ENCODE peak calls at places on chromosomes 12 and 14, in four cellular contexts. M is AG04450; P is lung; X is CD8-positive, alpha-beta T cell. J is an unnamed sample.

GRCh38 chr12:106425061-106425706 is 67.6 kb downstream of the POLR3B start:
- DNase-seq in M (no peak), X (no peak), P (no peak), J (no peak)

GRCh38 chr14:66944872-66945271 is 244.4 kb upstream of the GARIN2 start:
- DNase-seq in M (no peak), X (no peak), P (no peak), J (no peak)

GRCh38 chr14:58133739-58134138 is 18.3 kb downstream of the ARMH4 start:
- DNase-seq in X (no peak), M (peak; percentile 47), P (no peak), J (no peak)

GRCh38 chr14:103065861-103066260 is 8.5 kb upstream of the CDC42BPB start:
- DNase-seq in P (no peak), X (no peak), M (no peak), J (no peak)

GRCh38 chr12:107448198-107448597 is 237.4 kb upstream of the PWP1 start:
- DNase-seq in M (no peak), X (no peak), P (no peak), J (no peak)

GRCh38 chr12:14554281-14555008 is 13.2 kb downstream of the PLBD1 start:
- DNase-seq in X (no peak), M (no peak), P (peak; percentile 87), J (no peak)

GRCh38 chr12:62291888-62292760 is 31.9 kb downstream of the USP15 start:
- DNase-seq in X (no peak), M (no peak), P (no peak), J (no peak)

GRCh38 chr14:89797148-89797547 is 157.4 kb downstream of the EFCAB11 start:
- DNase-seq in X (no peak), M (no peak), P (no peak), J (no peak)

GRCh38 chr12:120439646-120440247 is 1.8 kb downstream of the COX6A1 start:
- DNase-seq in P (peak; percentile 35), M (no peak), X (peak; percentile 68), J (peak; percentile 78)

GRCh38 chr12:22491034-22491433 is 53.3 kb downstream of the C2CD5 start:
- DNase-seq in P (no peak), M (no peak), X (no peak), J (no peak)

GRCh38 chr14:38951451-38951850 is 151.6 kb downstream of the SEC23A start:
- DNase-seq in P (no peak), M (no peak), X (no peak), J (no peak)

GRCh38 chr14:30283822-30284446 is 275.0 kb upstream of the G2E3 start:
- DNase-seq in M (no peak), X (no peak), P (no peak), J (no peak)

GRCh38 chr12:40312196-40312595 is 87.4 kb downstream of the LRRK2 start:
- DNase-seq in P (no peak), M (no peak), X (no peak), J (no peak)

GRCh38 chr12:52636189-52636588 is 15.8 kb downstream of the KRT2 start:
- DNase-seq in P (no peak), X (no peak), M (no peak), J (no peak)

GRCh38 chr12:88763536-88764100 is 183.3 kb upstream of the KITLG start:
- DNase-seq in M (no peak), X (no peak), P (no peak), J (no peak)

GRCh38 chr14:104090071-104090748 is 4.7 kb downstream of the ASPG start:
- DNase-seq in X (no peak), P (no peak), M (no peak), J (no peak)

GRCh38 chr14:71465316-71465715 is 466.9 kb upstream of the RGS6 start:
- DNase-seq in X (no peak), M (no peak), P (no peak), J (no peak)

GRCh38 chr14:65866906-65867305 is 454.4 kb downstream of the FUT8 start:
- DNase-seq in M (no peak), X (no peak), P (no peak), J (no peak)

GRCh38 chr14:91891721-91892220 is 24.4 kb upstream of the TC2N start:
- DNase-seq in M (no peak), X (no peak), P (no peak), J (no peak)

GRCh38 chr12:102167821-102168605 is 29.6 kb downstream of the PMCH start:
- DNase-seq in X (no peak), P (no peak), M (no peak), J (no peak)

GRCh38 chr14:58026219-58026618 is 125.8 kb downstream of the ARMH4 start:
- DNase-seq in P (no peak), X (no peak), M (no peak), J (no peak)

GRCh38 chr14:51859136-51859535 is 1.3 kb upstream of the GNG2 start:
- DNase-seq in M (no peak), X (no peak), P (no peak), J (no peak)

J was measured in stimulated activated naive CD4-positive, alpha-beta T cell.